ENCODE peak calls at places on chromosomes 7 and 10, in five cellular contexts. X is tibial artery; Q is left ventricle myocardium inferior; N is CD4-positive, CD25-positive, alpha-beta regulatory T cell; Y is hepatocyte. R is an unnamed sample.

GRCh38 chr7:139328375-139328774 is 12.8 kb upstream of the FMC1 start:
- DNase-seq in N (no peak), Y (no peak), X (no peak), Q (no peak), R (no peak)

GRCh38 chr7:129376778-129377700 is 57.2 kb upstream of the STRIP2 start:
- DNase-seq in Q (no peak), N (no peak), X (no peak), Y (no peak), R (no peak)

GRCh38 chr7:92158660-92159575 is 20.0 kb downstream of the LRRD1 start:
- DNase-seq in Q (no peak), N (no peak), Y (no peak), X (no peak), R (no peak)

GRCh38 chr7:129466796-129467195 is 32.6 kb downstream of the STRIP2 start:
- DNase-seq in Y (no peak), X (no peak), Q (no peak), N (no peak), R (no peak)

GRCh38 chr10:121648078-121648477 is 49.8 kb upstream of the FGFR2 start:
- DNase-seq in Y (no peak), X (no peak), N (no peak), Q (no peak), R (no peak)

GRCh38 chr10:78236416-78237015 is 202.9 kb downstream of the RPS24 start:
- DNase-seq in Q (no peak), Y (no peak), X (no peak), N (no peak), R (no peak)

GRCh38 chr10:108005627-108006026 is 841.1 kb upstream of the SORCS1 start:
- DNase-seq in Q (no peak), N (no peak), Y (no peak), X (no peak), R (no peak)

GRCh38 chr7:54773472-54774399 is 14.7 kb upstream of the SEC61G start:
- DNase-seq in Q (peak; percentile 78), Y (peak; percentile 91), X (peak; percentile 90), N (peak; percentile 34), R (peak; percentile 84)

GRCh38 chr7:32140540-32140939 is 70.3 kb upstream of the PDE1C start:
- DNase-seq in Q (no peak), N (no peak), X (no peak), Y (no peak), R (no peak)

GRCh38 chr10:36725581-36726520 is 399.5 kb upstream of the ANKRD30A start:
- DNase-seq in Q (no peak), N (no peak), X (no peak), Y (peak; percentile 60), R (no peak)

GRCh38 chr10:10332786-10333185 is 684.9 kb upstream of the CELF2 start:
- DNase-seq in X (no peak), Q (no peak), N (no peak), Y (no peak), R (no peak)

GRCh38 chr7:21430575-21430954 is 2.7 kb downstream of the SP4 start:
- DNase-seq in Q (no peak), N (no peak), Y (no peak), X (no peak), R (no peak)
- H3K27ac ChIP-seq in Q (no peak overlapping the region), N (no peak overlapping the region), Y (no peak overlapping the region), X (no peak overlapping the region), R (no peak overlapping the region)

DNA sequence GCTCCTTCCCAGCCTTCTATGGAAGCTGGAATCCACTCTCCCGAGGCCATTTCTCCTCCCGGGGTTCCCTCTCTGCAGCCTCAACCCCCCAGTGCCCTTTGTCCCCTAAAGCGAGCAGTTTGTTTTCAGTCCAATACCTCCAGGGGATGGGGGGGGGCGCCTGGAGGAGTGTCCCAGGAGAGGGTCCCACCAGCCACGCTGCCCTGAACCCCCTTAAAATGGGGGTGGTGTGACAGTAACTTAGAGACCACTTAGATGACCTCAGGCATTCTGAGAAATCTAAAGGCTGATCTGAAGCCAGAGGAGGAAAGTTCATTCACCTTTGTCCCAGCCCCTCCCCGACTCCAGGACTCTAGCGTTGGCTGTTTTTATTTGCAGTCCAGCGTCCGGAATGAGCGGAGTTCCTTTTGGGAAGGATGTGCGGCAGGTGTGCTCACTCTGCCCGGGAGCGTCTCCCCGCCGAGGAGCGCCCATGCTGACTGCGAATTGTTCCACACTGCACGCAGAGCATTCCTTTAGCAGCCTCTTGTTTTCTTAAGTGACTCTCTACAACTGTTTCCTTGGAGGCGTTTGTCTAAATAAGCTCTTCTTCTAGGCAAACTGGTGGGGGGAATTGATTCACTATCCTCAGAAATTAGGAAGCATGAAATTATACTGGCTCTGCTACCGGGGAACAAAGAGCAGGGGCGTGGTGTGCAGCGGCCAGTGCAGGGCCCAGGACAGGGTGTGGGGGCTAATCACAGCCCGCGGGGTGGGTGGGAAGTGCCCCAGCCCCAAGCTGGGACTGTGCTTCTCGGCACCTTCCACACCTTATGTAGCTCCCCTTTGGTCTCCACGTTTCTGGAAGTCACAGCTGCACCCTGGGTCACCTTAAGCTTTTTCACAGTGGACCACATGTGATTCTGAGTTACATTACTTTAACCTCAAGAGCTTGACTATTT is 46.3 kb downstream of the SYPL1 start:
- DNase-seq in X (no peak), N (no peak), Q (no peak), Y (no peak), R (no peak)
- H3K4me1 ChIP-seq in X (peaks cover 4% of the 10 kb centered on the region), N (peaks cover 4% of the 10 kb centered on the region), Q (peaks cover 60% of the 10 kb centered on the region), Y (peaks cover 20% of the 10 kb centered on the region), R (peaks cover 17% of the 10 kb centered on the region)

DNA sequence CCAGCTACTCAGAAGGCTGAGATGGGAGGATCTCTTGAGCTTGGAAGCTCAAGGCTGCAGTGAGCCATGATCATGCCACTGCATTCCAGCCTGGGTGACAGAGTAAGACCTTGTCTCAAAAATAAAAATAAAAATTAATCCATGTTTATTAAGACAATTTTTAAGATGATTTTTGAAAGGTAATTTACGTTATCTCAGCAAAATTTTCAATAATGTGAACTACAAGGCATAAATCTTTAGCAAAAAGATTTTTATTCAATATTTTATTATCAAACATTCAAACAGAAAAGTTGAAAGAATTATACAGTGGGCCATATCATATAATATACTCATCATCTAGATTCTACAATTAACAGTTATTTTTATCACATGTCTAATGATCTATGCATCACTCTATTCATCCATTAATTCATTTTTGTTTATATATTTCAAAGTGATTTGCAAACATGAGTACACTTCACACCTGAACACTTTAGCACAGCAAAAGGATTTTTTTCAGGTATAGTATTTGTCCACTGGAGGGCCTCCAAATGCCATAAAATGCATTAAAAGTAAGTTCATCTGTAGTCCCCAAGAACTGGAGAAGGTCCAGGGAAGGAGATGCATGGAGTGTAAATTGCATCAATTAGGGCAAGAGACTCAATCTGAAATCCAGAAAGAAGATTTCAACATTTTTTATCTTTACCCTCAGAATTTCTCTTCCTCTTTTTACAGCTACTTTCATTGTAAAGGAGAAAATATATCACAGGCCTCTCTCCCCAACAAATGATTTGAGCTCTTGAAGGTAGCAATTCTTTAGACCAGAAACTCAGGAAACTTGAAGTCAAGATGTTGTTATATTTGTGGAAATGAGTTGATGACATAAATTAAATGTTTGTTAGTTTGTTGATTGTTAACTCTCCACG is 38.6 kb upstream of the RSBN1L start:
- DNase-seq in N (no peak), Q (no peak), Y (peak; percentile 57), X (no peak), R (no peak)
- H3K4me3 ChIP-seq in N (no peak overlapping the region), Q (no peak overlapping the region), Y (no peak overlapping the region), X (no peak overlapping the region), R (no peak overlapping the region)

GRCh38 chr7:30802812-30803211 is 31.6 kb downstream of the MINDY4 start:
- DNase-seq in Q (no peak), N (no peak), X (no peak), Y (no peak), R (no peak)

GRCh38 chr7:30799206-30799975 is 28.2 kb downstream of the MINDY4 start:
- DNase-seq in X (peak; percentile 89), N (no peak), Y (no peak), Q (peak; percentile 39), R (no peak)

GRCh38 chr7:30797294-30798040 is 26.2 kb downstream of the MINDY4 start:
- DNase-seq in N (no peak), X (no peak), Q (no peak), Y (peak; percentile 44), R (no peak)

GRCh38 chr7:30800785-30801252 is 29.6 kb downstream of the MINDY4 start:
- DNase-seq in N (no peak), X (peak; percentile 82), Q (no peak), Y (peak; percentile 84), R (no peak)

GRCh38 chr7:30799976-30800661 is 28.9 kb downstream of the MINDY4 start:
- DNase-seq in Y (no peak), X (no peak), N (no peak), Q (no peak), R (no peak)
- H3K27ac ChIP-seq in Y (no peak overlapping the region), X (peak overlapping the region; percentile 60), N (no peak overlapping the region), Q (peak overlapping the region; percentile 31), R (no peak overlapping the region)

GRCh38 chr7:50268223-50268622 is 36.3 kb upstream of the IKZF1 start:
- DNase-seq in X (no peak), N (no peak), Y (no peak), Q (no peak), R (no peak)
- H3K4me1 ChIP-seq in X (no peaks in the 10 kb centered on the region), N (peaks cover 81% of the 10 kb centered on the region), Y (no peaks in the 10 kb centered on the region), Q (no peaks in the 10 kb centered on the region), R (peaks cover 43% of the 10 kb centered on the region)

R was measured in left lung.